ENCODE peak calls at places on chromosomes 11 and 22, in six cellular contexts. F, N, E, O, L and U are unnamed samples. For H3K4me1, the result is how much of the 10 kb centered on the place peaks cover.

GRCh38 chr22:38424525-38425080 is 30.4 kb downstream of the KCNJ4 start:
- DNase-seq in F (no peak), N (no peak), E (no peak), O (no peak), L (no peak), U (no peak)

GRCh38 chr22:36762687-36763260 is 13.1 kb downstream of the IFT27 start:
- DNase-seq in F (peak), N (no peak), E (no peak), O (no peak), L (no peak), U (peak)

GRCh38 chr22:50141462-50141861 is 29.1 kb upstream of the PANX2 start:
- DNase-seq in F (no peak), N (no peak), E (no peak), O (no peak), L (no peak), U (no peak)

GRCh38 chr22:30855677-30856518 is 112.7 kb downstream of the MORC2 start:
- DNase-seq in F (no peak), N (no peak), E (no peak), O (no peak), L (no peak), U (no peak)

GRCh38 chr11:115759622-115760527 is 255.7 kb upstream of the CADM1 start:
- DNase-seq in F (peak), N (no peak), E (no peak), O (no peak), L (no peak), U (peak)

GRCh38 chr22:43270314-43270908 is 72.8 kb downstream of the SCUBE1 start:
- DNase-seq in F (peak), N (peak), E (peak), O (no peak), L (no peak), U (no peak)

GRCh38 chr11:44632466-44633123 is 67.1 kb downstream of the CD82 start:
- DNase-seq in F (peak), N (no peak), E (peak), O (peak), L (peak), U (peak)

GRCh38 chr22:42039271-42039670 is 31.3 kb downstream of the NAGA start:
- DNase-seq in F (no peak), N (no peak), E (no peak), O (no peak), L (no peak), U (no peak)

GRCh38 chr11:134915881-134916280 is 503.8 kb upstream of the B3GAT1 start:
- DNase-seq in F (no peak), N (no peak), E (no peak), O (no peak), L (no peak), U (no peak)

GRCh38 chr22:20805972-20806471 is 32.1 kb downstream of the SERPIND1 start:
- DNase-seq in F (no peak), N (no peak), E (no peak), O (peak), L (no peak), U (no peak)

GRCh38 chr11:126265801-126266200 is 2.9 kb downstream of the SRPRA start:
- DNase-seq in F (no peak), N (no peak), E (peak), O (no peak), L (no peak), U (no peak)

GRCh38 chr22:44147821-44148574 is 32.7 kb upstream of the PARVG start:
- DNase-seq in F (peak), N (peak), E (no peak), O (no peak), L (no peak), U (no peak)

GRCh38 chr11:27963370-27963769 is 144.6 kb downstream of the KIF18A start:
- DNase-seq in F (no peak), N (no peak), E (no peak), O (no peak), L (no peak), U (no peak)

GRCh38 chr11:22703561-22703960 is 37.1 kb downstream of the GAS2 start:
- DNase-seq in F (no peak), N (no peak), E (no peak), O (no peak), L (no peak), U (no peak)

GRCh38 chr11:61890536-61891330 is 612 bp downstream of the FADS3 start:
- DNase-seq in F (peak), N (no peak), E (peak), O (peak), L (peak), U (peak)

GRCh38 chr22:41288245-41288946 is 2.4 kb upstream of the RANGAP1 start:
- DNase-seq in F (peak), N (no peak), E (peak), O (peak), L (peak), U (no peak)

GRCh38 chr11:12725863-12726666 is 51.8 kb downstream of the TEAD1 start:
- DNase-seq in F (no peak), N (no peak), E (peak), O (no peak), L (no peak), U (no peak)

GRCh38 chr11:32312865-32313403 is 122.4 kb downstream of the WT1 start:
- DNase-seq in F (peak), N (no peak), E (peak), O (no peak), L (peak), U (no peak)

GRCh38 chr22:35381424-35381772 is 502 bp downstream of the HMOX1 start:
- DNase-seq in F (no peak), N (no peak), E (no peak), O (no peak), L (no peak), U (no peak)

GRCh38 chr11:76648929-76649328 is 21.6 kb downstream of the LRRC32 start:
- DNase-seq in F (no peak), N (no peak), E (no peak), O (no peak), L (no peak), U (no peak)

GRCh38 chr11:69922596-69923111 is 103.4 kb upstream of the FGF3 start:
- DNase-seq in F (no peak), N (no peak), E (no peak), O (peak), L (no peak), U (no peak)

GRCh38 chr22:50628543-50629134 is 687 bp upstream of the ARSA start:
- DNase-seq in F (no peak), N (no peak), E (no peak), O (no peak), L (no peak), U (no peak)

GRCh38 chr11:134500621-134501020 is 88.6 kb upstream of the B3GAT1 start:
- DNase-seq in F (no peak), N (no peak), E (no peak), O (no peak), L (no peak), U (no peak)

GRCh38 chr11:67627788-67628624 is 1.7 kb downstream of the NUDT8 start:
- DNase-seq in F (no peak), N (no peak), E (no peak), O (peak), L (peak), U (no peak)

GRCh38 chr11:67630230-67630942 is 649 bp upstream of the NUDT8 start:
- DNase-seq in F (peak), N (peak), E (peak), O (peak), L (peak), U (peak)

GRCh38 chr11:67628710-67629385 is 889 bp downstream of the NUDT8 start:
- DNase-seq in F (no peak), N (no peak), E (no peak), O (peak), L (peak), U (no peak)

GRCh38 chr11:67630943-67631331 is 1.2 kb upstream of the NUDT8 start:
- DNase-seq in F (no peak), N (no peak), E (no peak), O (no peak), L (no peak), U (no peak)

DNA sequence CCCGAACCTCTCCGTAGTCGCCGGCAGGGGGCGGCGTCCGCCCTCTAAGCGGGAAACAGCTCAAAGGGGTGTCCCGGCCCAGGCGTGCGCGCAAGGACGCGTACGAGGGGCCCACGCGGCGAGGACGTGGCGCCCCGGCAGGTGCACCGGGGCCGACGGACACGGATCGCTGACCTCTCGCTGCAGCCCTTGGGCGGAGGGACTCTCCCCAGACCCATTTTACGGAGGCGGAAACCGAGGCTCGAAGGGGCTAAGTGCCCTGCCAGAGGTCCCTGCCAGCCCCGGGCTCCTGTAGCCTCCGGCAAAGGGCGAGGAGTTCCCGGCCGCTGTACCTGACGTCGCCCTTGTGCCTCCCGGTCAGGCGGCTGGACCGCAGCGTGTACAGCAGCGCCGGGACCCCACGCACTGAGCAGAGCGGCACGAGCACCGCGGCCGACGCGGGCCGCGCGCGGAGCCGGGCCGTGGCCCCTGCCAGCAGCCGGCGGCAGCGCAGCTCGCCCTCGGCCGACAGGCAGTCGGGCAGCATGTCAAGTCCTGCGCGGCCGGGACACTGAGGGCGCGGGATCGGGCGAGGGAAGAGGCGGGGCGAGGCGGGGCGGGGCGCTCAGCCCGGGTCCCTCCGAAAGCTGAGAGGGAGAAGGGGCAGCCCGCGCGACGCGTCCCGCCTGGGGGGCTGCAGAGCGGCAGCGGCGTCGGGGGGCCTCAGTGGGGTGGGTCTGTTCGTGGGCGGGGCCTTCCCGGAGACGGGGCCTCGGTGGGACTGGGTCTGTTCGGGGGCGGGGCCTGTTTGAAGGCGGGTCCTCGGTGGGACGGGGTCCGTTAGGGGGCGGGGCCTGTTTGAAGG is at the start of gene NUDT8:
- DNase-seq in F (peak), N (no peak), E (peak), O (peak), L (peak), U (peak)
- TF ChIP-seq POLR2A in F (no peak), N (peak), E (peak), O (peak), L (peak), U (no peak)

GRCh38 chr11:64710418-64711137 is 12.4 kb downstream of the NRXN2 start:
- DNase-seq in F (no peak), N (no peak), E (no peak), O (no peak), L (no peak), U (peak)
- TF ChIP-seq CTCF in F (no peak), N (no peak), E (no peak), O (no peak), L (no peak), U (no peak)

DNA sequence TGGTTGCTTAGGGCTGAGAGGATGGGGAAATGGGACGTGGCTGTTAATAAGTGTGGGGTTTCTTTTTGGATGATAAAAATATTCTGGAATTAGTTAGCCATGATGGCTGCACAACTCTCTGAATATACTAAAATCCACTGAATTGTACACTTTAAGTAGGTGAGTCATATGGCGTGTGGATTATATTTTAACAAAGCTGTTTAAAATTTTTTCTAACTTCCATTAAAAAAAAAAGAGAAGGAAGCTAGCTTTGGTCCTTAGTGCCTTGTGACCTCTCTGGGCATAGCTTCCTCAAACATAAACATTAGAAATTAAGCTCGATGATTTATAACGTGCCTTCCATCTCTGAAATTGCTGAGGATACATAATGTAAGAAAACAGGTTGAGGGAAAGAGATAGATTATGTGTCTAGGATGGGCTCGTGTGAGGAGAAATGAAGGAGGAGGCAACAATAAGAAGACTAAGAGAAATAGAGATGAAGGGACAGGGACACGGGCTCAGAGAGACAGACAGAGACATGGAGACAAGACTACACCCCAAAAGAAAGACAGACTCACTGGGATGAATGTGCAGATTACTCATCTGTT is 20.0 kb downstream of the IRAG1 start:
- DNase-seq in F (no peak), N (no peak), E (no peak), O (no peak), L (no peak), U (no peak)
- H3K4me1 ChIP-seq in F (under half), N (under half), E (under half), O (under half), L (under half), U (under half)

DNA sequence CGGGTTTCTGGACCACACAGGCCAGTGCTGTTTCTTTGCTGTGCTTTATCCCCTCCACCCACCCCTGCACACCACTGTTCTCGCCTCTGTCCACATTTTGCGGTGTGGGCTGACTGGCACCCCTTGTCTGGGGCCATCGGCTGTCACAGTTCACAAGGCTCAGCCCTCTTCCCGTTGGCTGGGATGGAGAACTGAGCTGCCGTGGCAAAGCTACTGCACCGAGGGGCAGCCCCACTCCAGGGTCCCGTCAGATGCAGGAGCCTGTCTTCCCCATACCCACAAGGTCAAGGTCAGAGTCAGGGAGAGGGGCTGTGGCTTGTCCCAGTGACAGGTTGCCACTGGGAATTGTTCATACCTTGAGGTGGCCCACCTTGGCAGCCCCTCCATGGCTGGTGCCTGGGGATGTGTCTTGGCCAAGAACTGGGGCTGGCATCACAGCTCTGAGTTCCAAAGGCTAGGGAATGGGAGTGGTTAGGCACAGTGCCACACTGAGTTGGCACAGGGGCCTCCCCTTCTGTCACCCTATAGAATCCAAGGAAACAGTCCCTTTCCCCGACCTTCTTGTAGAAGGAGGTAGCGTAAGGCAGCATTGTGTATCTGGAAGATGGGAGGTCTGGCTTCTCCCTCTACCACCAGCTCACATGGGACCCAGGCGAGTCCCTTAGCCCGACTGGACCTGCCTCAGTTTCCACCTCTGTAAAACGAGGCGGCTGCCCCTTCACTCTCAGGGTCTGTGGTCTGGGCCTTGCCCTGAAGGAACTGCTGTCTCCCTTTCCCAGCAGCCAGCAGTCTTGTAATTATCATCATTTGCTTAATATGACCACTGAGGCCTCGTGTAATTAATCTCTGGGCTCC is 3.4 kb downstream of the GRK2 start:
- DNase-seq in F (peak), N (no peak), E (no peak), O (no peak), L (no peak), U (peak)
- TF ChIP-seq POLR2A in F (no peak), N (no peak), E (no peak), O (peak), L (no peak), U (no peak)

GRCh38 chr22:46827072-46827780 is 64.8 kb downstream of the TBC1D22A start:
- DNase-seq in F (no peak), N (peak), E (no peak), O (no peak), L (no peak), U (no peak)
- TF ChIP-seq CTCF in F (no peak), N (peak), E (no peak), O (peak), L (no peak), U (no peak)

GRCh38 chr22:27408068-27408467 is 393.5 kb downstream of the MN1 start:
- DNase-seq in F (no peak), N (no peak), E (no peak), O (no peak), L (no peak), U (no peak)

GRCh38 chr22:27409299-27409698 is 392.3 kb downstream of the MN1 start:
- DNase-seq in F (no peak), N (no peak), E (no peak), O (no peak), L (no peak), U (no peak)

GRCh38 chr22:27406389-27406861 is 395.1 kb downstream of the MN1 start:
- DNase-seq in F (no peak), N (no peak), E (no peak), O (no peak), L (no peak), U (no peak)

GRCh38 chr22:27405672-27406388 is 395.7 kb downstream of the MN1 start:
- DNase-seq in F (peak), N (peak), E (peak), O (peak), L (peak), U (peak)

DNA sequence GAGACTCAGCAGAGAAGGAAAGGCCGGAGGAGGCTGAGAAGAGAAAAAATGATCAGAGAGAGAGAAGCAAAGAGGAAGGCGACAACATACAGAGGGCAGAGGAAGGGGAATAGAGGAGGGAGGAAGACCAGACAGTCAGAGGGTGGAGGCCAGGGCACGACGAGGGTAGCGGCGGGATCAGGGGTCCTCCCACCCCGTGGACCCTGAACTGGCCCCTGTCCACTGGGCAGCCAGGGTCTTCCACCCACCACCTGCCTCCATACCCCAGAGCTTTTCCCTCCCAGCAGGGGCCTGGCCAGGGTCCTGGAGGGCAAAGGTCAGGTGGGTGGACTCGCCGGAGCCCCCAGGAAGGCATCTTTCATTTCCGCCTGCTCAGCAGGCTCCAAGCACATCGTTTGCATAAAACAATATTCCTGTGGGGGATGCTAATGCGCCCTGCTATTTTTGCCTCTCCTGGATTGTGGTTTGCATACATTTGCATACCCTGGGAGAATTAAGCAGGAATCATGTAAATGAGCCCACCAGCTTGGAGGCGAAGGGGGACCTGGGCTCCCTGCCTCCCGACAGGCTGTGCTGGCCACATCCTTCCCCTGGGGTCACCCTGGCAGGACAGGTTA is 394.1 kb downstream of the MN1 start:
- DNase-seq in F (no peak), N (no peak), E (no peak), O (no peak), L (no peak), U (no peak)
- H3K4me1 ChIP-seq in F (under half), N (under half), E (under half), O (under half), L (under half), U (under half)

DNA sequence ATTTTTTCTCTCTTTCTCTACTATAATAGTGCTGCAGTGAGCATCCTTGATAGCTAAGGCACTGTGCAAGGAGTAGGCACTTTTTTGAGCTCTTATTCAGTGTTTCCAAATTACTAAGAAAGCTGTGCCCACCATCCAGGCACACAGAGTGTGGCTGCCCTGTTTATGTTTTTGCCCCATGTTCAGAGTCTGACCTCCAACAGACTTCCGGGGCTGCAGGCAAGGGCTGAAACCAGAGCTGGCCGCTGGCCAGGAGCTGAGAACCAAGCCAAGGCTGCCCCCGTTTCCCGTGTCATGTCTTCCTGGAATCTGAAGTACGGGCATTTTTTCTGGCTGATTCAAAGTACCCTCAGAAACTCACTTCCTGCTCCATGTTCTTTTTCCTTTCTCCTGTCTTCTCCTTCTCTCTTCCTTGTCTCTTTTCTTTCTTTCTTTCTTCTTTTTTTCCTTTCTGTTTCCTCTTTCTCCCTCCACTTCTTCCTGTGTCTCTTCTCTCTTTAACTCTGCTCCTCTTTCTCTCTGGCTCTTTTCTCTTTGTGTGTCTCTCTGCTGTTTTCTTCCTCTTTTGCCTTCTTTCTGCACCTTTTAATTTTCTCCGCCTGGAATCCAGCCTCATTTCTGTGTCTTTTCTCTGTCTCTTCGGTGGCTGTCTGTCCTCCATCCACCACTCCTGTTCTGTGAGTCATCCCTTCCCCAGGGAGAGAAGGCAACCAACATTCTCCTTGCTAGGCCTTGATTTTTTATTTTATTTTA is 17.0 kb upstream of the KCTD14 start:
- DNase-seq in F (peak), N (no peak), E (peak), O (peak), L (peak), U (peak)
- TF ChIP-seq POLR2A in F (no peak), N (no peak), E (no peak), O (peak), L (no peak), U (no peak)